ENCODE peak calls at places on chromosomes 4 and X, in four cellular contexts. P is NB4, L is astrocyte of the spinal cord, I is heart left ventricle. D is an unnamed sample.

GRCh38 chrX:13081385-13082285 is 37.2 kb upstream of the FAM9C start:
- DNase-seq in I (no peak), L (no peak), P (peak; percentile 86), D (no peak)

GRCh38 chrX:100687546-100687945 is 43.5 kb downstream of the SRPX2 start:
- DNase-seq in I (no peak), L (no peak), P (no peak), D (no peak)

GRCh38 chrX:46327229-46328081 is 217.8 kb downstream of the ZNF674 start:
- DNase-seq in I (peak; percentile 60), L (peak; percentile 29), P (no peak), D (peak; percentile 59)

GRCh38 chr4:182895791-182896292 is 21.3 kb downstream of the DCTD start:
- DNase-seq in P (no peak), I (no peak), L (no peak), D (no peak)

GRCh38 chr4:112979881-112980421 is 69.5 kb upstream of the ANK2 start:
- DNase-seq in P (no peak), L (no peak), I (no peak), D (no peak)

GRCh38 chr4:98663226-98664006 is 5.0 kb upstream of the TSPAN5 start:
- DNase-seq in I (peak; percentile 55), P (peak; percentile 21), L (no peak), D (no peak)

GRCh38 chr4:58209576-58209975 is 1099.4 kb upstream of the IGFBP7 start:
- DNase-seq in I (no peak), P (no peak), L (no peak), D (no peak)

GRCh38 chr4:83043801-83044407 is 8.9 kb downstream of the COPS4 start:
- DNase-seq in I (no peak), L (no peak), P (no peak), D (no peak)

GRCh38 chr4:173703076-173703475 is 173.0 kb upstream of the HAND2 start:
- DNase-seq in L (no peak), I (no peak), P (no peak), D (no peak)

GRCh38 chr4:185915817-185916216 is 103.8 kb upstream of the SORBS2 start:
- DNase-seq in L (no peak), P (no peak), I (no peak), D (no peak)

GRCh38 chr4:69782651-69783310 is 22.4 kb upstream of the SULT1B1 start:
- DNase-seq in L (no peak), P (no peak), I (no peak), D (no peak)

GRCh38 chr4:8685831-8686230 is 93.3 kb downstream of the CPZ start:
- DNase-seq in P (no peak), L (no peak), I (no peak), D (no peak)

GRCh38 chr4:72468904-72469502 is 100.0 kb downstream of the ADAMTS3 start:
- DNase-seq in I (no peak), P (peak; percentile 20), L (peak; percentile 46), D (no peak)

GRCh38 chr4:19123681-19124080 is 1102.1 kb upstream of the LCORL start:
- DNase-seq in L (no peak), P (no peak), I (no peak), D (peak; percentile 51)

GRCh38 chr4:2362286-2363055 is 56.0 kb downstream of the ZFYVE28 start:
- DNase-seq in P (no peak), I (no peak), L (no peak), D (no peak)

DNA sequence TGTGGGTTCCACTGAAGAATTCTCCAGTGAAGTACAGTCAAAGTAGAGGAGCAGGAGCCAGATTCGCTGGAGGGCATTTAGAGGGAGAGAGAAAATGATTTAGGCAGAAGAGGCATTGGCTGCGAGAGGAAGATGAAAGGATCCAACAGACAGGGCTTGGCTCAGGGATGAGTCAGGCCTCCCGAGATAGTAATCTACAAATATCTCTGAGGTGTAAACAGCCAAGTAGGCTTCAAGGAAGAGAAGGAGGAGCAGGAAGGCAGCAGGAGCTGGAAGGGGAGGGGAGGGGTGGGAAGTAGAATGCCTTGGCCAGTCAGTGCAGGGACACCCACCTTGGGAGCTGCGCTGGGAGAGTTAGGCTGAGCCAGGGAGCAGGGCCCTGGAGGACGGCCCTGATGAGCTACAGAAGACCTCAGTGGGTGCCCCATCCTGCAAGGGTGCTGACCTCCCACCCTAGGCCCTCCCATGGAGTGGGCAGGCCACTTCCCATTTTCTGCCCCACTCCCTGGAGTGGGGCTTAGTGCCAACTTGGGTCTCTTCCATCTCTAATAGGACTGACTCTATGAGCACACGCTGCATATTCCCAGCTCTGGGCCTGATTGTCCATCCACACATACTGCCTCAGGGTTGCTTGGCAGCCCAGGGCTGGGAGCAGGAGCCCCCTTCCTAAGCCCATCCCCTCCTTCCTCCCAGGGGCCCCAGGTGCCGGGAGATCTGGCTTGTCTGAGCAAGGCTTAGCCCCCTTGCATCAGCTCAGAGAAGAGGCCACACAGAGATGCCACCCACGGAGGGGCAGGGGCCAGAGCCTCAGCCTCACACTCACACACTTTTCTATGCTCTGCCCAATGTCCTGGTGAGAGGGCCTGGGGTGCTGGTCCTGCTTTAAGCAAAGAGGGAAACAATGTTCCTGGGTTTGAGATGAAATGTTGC is 55.3 kb downstream of the PJA1 start:
- DNase-seq in L (peak; percentile 29), I (no peak), P (no peak), D (no peak)
- H3K4me3 ChIP-seq in L (no peak overlapping the region), I (no peak overlapping the region), P (no peak overlapping the region), D (no peak overlapping the region)

GRCh38 chr4:56129431-56129861 is 180.7 kb downstream of the CEP135 start:
- DNase-seq in I (no peak), P (peak; percentile 29), L (no peak), D (no peak)
- TF ChIP-seq CTCF in I (no peak), P (peak; percentile 21), L (peak; percentile 32), D (peak; percentile 66)

GRCh38 chr4:176791591-176792347 is 953 bp downstream of the VEGFC start:
- DNase-seq in L (peak; percentile 67), P (no peak), I (peak; percentile 24), D (no peak)
- H3K4me3 ChIP-seq in L (peak overlapping the region; percentile 88), P (no peak overlapping the region), I (peak overlapping the region; percentile 68), D (peak overlapping the region; percentile 58)

DNA sequence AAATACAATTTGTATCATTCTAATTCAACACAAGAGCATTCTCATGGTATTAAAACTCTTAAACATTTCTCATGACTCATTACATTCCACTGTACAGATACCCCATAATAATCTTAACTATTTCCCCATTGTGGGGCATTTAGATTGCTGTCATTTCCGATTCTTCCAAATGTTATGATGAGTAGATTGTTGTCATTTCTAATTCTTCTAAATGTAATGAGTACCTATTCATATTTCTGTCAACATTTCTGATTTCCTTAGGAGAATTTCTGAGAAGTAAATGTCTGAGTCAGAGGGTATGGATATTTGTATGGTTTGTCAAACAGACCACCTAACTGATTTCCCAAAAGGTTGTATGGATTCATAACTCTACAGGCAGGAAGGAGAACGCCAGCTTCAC is 8.3 kb downstream of the S100G start:
- DNase-seq in P (no peak), I (no peak), L (peak; percentile 61), D (no peak)
- TF ChIP-seq CTCF in P (no peak), I (no peak), L (no peak), D (no peak)

GRCh38 chr4:26021417-26022345 is 107.7 kb downstream of the SMIM20 start:
- DNase-seq in I (no peak), L (no peak), P (no peak), D (no peak)
- H3K4me3 ChIP-seq in I (no peak overlapping the region), L (no peak overlapping the region), P (no peak overlapping the region), D (no peak overlapping the region)

GRCh38 chr4:123398151-123398802 is 1.7 kb downstream of the SPRY1 start:
- DNase-seq in P (peak; percentile 86), I (peak; percentile 75), L (peak; percentile 64), D (no peak)

GRCh38 chr4:123397276-123398150 is 918 bp downstream of the SPRY1 start:
- DNase-seq in I (peak; percentile 57), L (no peak), P (peak; percentile 86), D (no peak)

GRCh38 chr4:123399638-123400358 is 3.2 kb downstream of the SPRY1 start:
- DNase-seq in P (peak; percentile 41), I (no peak), L (peak; percentile 59), D (no peak)

GRCh38 chr4:123396294-123397275 is at the start of gene SPRY1:
- DNase-seq in L (peak; percentile 93), I (peak; percentile 93), P (peak; percentile 97), D (peak; percentile 69)

DNA sequence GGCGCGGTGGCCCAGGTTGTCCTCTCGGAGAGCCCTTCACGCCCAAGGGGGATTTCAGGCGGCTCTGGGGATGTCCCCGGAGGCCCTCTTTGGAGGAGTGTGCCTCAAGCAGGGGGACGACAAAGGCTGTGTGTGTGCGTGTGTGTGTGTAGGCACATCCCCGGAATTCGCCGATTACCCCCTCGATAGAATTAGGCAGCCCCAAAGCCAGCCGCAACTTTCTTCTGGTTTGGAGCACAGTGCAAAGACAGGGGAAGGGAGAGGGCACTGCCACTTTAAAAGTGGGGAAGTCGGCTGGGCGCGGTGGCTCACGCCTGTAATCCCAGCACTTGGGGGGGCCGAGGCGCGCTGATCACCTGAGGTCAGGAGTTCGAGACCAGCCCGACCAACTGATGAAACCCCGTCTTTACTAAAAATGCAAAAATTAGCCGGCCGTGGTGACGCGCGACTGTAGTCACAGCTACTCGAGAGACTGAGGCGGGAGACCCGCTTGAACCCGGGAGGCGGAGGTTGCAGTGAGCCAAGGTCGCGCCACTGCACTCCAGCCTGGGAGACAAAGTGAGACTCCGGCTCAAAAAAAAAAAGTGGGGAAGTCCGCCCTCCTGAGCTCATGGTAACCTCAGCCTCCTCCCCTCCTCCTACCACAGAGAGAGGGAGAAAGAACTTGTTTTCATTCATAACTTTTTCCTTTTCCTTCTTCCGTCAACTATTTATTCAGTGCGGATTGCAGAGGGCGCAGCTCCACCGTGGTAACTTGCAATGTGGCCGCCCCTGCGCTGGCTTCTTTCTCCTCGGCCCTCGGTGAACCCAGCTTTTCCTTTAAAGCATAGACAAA is 2.4 kb downstream of the SPRY1 start:
- DNase-seq in I (peak; percentile 66), L (peak; percentile 78), P (peak; percentile 86), D (no peak)
- TF ChIP-seq CTCF in I (peak; percentile 51), L (peak; percentile 26), P (peak; percentile 22), D (peak; percentile 41)

DNA sequence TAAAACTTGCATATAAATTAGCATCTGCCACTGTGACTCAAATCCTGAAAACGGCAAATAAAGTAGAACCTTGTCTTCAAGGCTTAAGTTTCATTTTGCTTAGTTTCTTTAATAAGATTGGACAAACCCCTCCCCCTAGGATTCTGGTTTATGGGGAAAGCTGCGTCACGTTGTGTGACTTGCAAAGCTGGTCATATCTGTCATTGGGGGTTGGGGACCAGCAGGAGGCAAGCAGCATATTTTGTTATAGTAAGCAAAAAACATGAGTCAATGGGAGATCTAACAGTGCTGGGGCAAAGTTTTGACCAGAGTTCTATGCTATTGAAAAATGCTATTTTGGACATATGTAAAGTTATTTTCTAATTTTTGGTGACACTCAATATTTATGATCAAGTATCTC is 407.3 kb downstream of the PCDH18 start:
- DNase-seq in P (peak; percentile 8), L (peak; percentile 31), I (no peak), D (no peak)
- H3K4me3 ChIP-seq in P (no peak overlapping the region), L (peak overlapping the region; percentile 29), I (peak overlapping the region; percentile 39), D (peak overlapping the region; percentile 50)

D was measured in epithelial cell of proximal tubule.